ENCODE peak calls at places on chromosomes 13 and 19, in four cellular contexts. One of them, this sample, is unnamed.

GRCh38 chr13:100051070-100051469 is 37.8 kb upstream of the PCCA start:
- DNase-seq in pulmonary artery endothelial cell: no peak
- DNase-seq in GM23248: no peak
- DNase-seq in putamen: no peak
- DNase-seq in this sample: no peak

GRCh38 chr19:16033136-16033530 is 43.2 kb upstream of the TPM4 start:
- DNase-seq in pulmonary artery endothelial cell: no peak
- DNase-seq in GM23248: no peak
- DNase-seq in putamen: no peak
- DNase-seq in this sample: no peak

GRCh38 chr13:45300190-45300985 is 40.6 kb downstream of the TPT1 start:
- DNase-seq in pulmonary artery endothelial cell: no peak
- DNase-seq in GM23248: no peak
- DNase-seq in putamen: no peak
- DNase-seq in this sample: no peak

GRCh38 chr13:52615817-52616216 is 26.4 kb upstream of the HNRNPA1L2 start:
- DNase-seq in pulmonary artery endothelial cell: no peak
- DNase-seq in GM23248: no peak
- DNase-seq in putamen: no peak
- DNase-seq in this sample: no peak

GRCh38 chr13:38664920-38665319 is 22.0 kb upstream of the FREM2 start:
- DNase-seq in pulmonary artery endothelial cell: no peak
- DNase-seq in GM23248: no peak
- DNase-seq in putamen: no peak
- DNase-seq in this sample: no peak

GRCh38 chr13:33075996-33076395 is 59.8 kb downstream of the KL start:
- DNase-seq in pulmonary artery endothelial cell: no peak
- DNase-seq in GM23248: no peak
- DNase-seq in putamen: peak
- DNase-seq in this sample: no peak

GRCh38 chr13:59865398-59865797 is 298.3 kb downstream of the DIAPH3 start:
- DNase-seq in pulmonary artery endothelial cell: no peak
- DNase-seq in GM23248: no peak
- DNase-seq in putamen: no peak
- DNase-seq in this sample: no peak

GRCh38 chr13:26168276-26168814 is 53.8 kb downstream of the RNF6 start:
- DNase-seq in pulmonary artery endothelial cell: no peak
- DNase-seq in GM23248: peak
- DNase-seq in putamen: no peak
- DNase-seq in this sample: no peak

GRCh38 chr13:23871616-23872220 is 17.5 kb downstream of the MIPEP start:
- DNase-seq in pulmonary artery endothelial cell: no peak
- DNase-seq in GM23248: peak
- DNase-seq in putamen: no peak
- DNase-seq in this sample: no peak

GRCh38 chr13:42283574-42283973 is 11.6 kb downstream of the AKAP11 start:
- DNase-seq in pulmonary artery endothelial cell: no peak
- DNase-seq in GM23248: no peak
- DNase-seq in putamen: no peak
- DNase-seq in this sample: no peak

GRCh38 chr13:25981060-25981459 is 70.8 kb downstream of the SHISA2 start:
- DNase-seq in pulmonary artery endothelial cell: no peak
- DNase-seq in GM23248: no peak
- DNase-seq in putamen: no peak
- DNase-seq in this sample: no peak

GRCh38 chr19:2345076-2345475 is 15.0 kb upstream of the TMPRSS9 start:
- DNase-seq in pulmonary artery endothelial cell: no peak
- DNase-seq in GM23248: no peak
- DNase-seq in putamen: no peak
- DNase-seq in this sample: no peak

This sample was measured in RWPE2.